ENCODE peak calls at places on chromosomes 3 and 15, in six cellular contexts. One of them, this sample, is unnamed.

GRCh38 chr3:196327405-196327804 is 9.4 kb upstream of the DYNLT2B start:
- DNase-seq in dermis microvascular lymphatic vessel endothelial cell: no peak
- DNase-seq in caudate nucleus: no peak
- DNase-seq in HTR-8/SVneo: no peak
- DNase-seq in C1 segment of cervical spinal cord: no peak
- DNase-seq in RPMI8226: no peak
- DNase-seq in this sample: no peak

GRCh38 chr3:11551019-11551418 is 92.7 kb downstream of the VGLL4 start:
- DNase-seq in dermis microvascular lymphatic vessel endothelial cell: no peak
- DNase-seq in caudate nucleus: no peak
- DNase-seq in HTR-8/SVneo: no peak
- DNase-seq in C1 segment of cervical spinal cord: no peak
- DNase-seq in RPMI8226: no peak
- DNase-seq in this sample: no peak

GRCh38 chr3:101179637-101180036 is 140.7 kb downstream of the IMPG2 start:
- DNase-seq in dermis microvascular lymphatic vessel endothelial cell: peak; percentile 82
- DNase-seq in caudate nucleus: no peak
- DNase-seq in HTR-8/SVneo: peak; percentile 38
- DNase-seq in C1 segment of cervical spinal cord: no peak
- DNase-seq in RPMI8226: no peak
- DNase-seq in this sample: no peak

GRCh38 chr3:120661106-120661962 is 20.7 kb downstream of the HGD start:
- DNase-seq in dermis microvascular lymphatic vessel endothelial cell: no peak
- DNase-seq in caudate nucleus: no peak
- DNase-seq in HTR-8/SVneo: no peak
- DNase-seq in C1 segment of cervical spinal cord: no peak
- DNase-seq in RPMI8226: no peak
- DNase-seq in this sample: no peak

GRCh38 chr3:159548675-159549335 is 439.8 kb upstream of the IL12A start:
- DNase-seq in dermis microvascular lymphatic vessel endothelial cell: no peak
- DNase-seq in caudate nucleus: no peak
- DNase-seq in HTR-8/SVneo: peak; percentile 18
- DNase-seq in C1 segment of cervical spinal cord: no peak
- DNase-seq in RPMI8226: no peak
- DNase-seq in this sample: no peak

GRCh38 chr3:183306798-183307671 is 54.0 kb downstream of the B3GNT5 start:
- DNase-seq in dermis microvascular lymphatic vessel endothelial cell: peak; percentile 27
- DNase-seq in caudate nucleus: no peak
- DNase-seq in HTR-8/SVneo: no peak
- DNase-seq in C1 segment of cervical spinal cord: peak; percentile 18
- DNase-seq in RPMI8226: peak; percentile 83
- DNase-seq in this sample: no peak

GRCh38 chr3:120506828-120507774 is 56.3 kb upstream of the FSTL1 start:
- DNase-seq in dermis microvascular lymphatic vessel endothelial cell: peak; percentile 65
- DNase-seq in caudate nucleus: no peak
- DNase-seq in HTR-8/SVneo: peak; percentile 49
- DNase-seq in C1 segment of cervical spinal cord: no peak
- DNase-seq in RPMI8226: peak; percentile 40
- DNase-seq in this sample: no peak

GRCh38 chr15:64019764-64020163 is 26.5 kb downstream of the DAPK2 start:
- DNase-seq in dermis microvascular lymphatic vessel endothelial cell: peak; percentile 19
- DNase-seq in caudate nucleus: no peak
- DNase-seq in HTR-8/SVneo: no peak
- DNase-seq in C1 segment of cervical spinal cord: no peak
- DNase-seq in RPMI8226: no peak
- DNase-seq in this sample: no peak

GRCh38 chr3:170469151-170470062 is 50.7 kb downstream of the CLDN11 start:
- DNase-seq in dermis microvascular lymphatic vessel endothelial cell: no peak
- DNase-seq in caudate nucleus: no peak
- DNase-seq in HTR-8/SVneo: no peak
- DNase-seq in C1 segment of cervical spinal cord: no peak
- DNase-seq in RPMI8226: no peak
- DNase-seq in this sample: no peak

GRCh38 chr3:129575987-129576364 is 30.5 kb downstream of the PLXND1 start:
- DNase-seq in dermis microvascular lymphatic vessel endothelial cell: no peak
- DNase-seq in caudate nucleus: no peak
- DNase-seq in HTR-8/SVneo: no peak
- DNase-seq in C1 segment of cervical spinal cord: no peak
- DNase-seq in RPMI8226: peak; percentile 42
- DNase-seq in this sample: no peak

GRCh38 chr3:47577583-47578118 is 1.0 kb downstream of the CSPG5 start:
- DNase-seq in dermis microvascular lymphatic vessel endothelial cell: peak; percentile 9
- DNase-seq in caudate nucleus: no peak
- DNase-seq in HTR-8/SVneo: no peak
- DNase-seq in C1 segment of cervical spinal cord: no peak
- DNase-seq in RPMI8226: no peak
- DNase-seq in this sample: no peak

GRCh38 chr3:45626096-45626887 is 31.7 kb downstream of the LIMD1 start:
- DNase-seq in dermis microvascular lymphatic vessel endothelial cell: no peak
- DNase-seq in caudate nucleus: no peak
- DNase-seq in HTR-8/SVneo: no peak
- DNase-seq in C1 segment of cervical spinal cord: no peak
- DNase-seq in RPMI8226: no peak
- DNase-seq in this sample: no peak

GRCh38 chr3:123129052-123129451 is 62.2 kb downstream of the PDIA5 start:
- DNase-seq in dermis microvascular lymphatic vessel endothelial cell: no peak
- DNase-seq in caudate nucleus: no peak
- DNase-seq in HTR-8/SVneo: no peak
- DNase-seq in C1 segment of cervical spinal cord: no peak
- DNase-seq in RPMI8226: no peak
- DNase-seq in this sample: no peak

This sample was measured in pulmonary artery endothelial cell.